ENCODE peak calls at places on chromosome 18, in six cellular contexts. One of them, this sample, is unnamed.

GRCh38 chr18:3305354-3305762 is 43.4 kb downstream of the MYL12B start:
- DNase-seq in PC-3: peak
- DNase-seq in thoracic aorta: no peak
- DNase-seq in fibroblast of lung: peak
- DNase-seq in K562: peak
- DNase-seq in HFF-Myc: peak
- DNase-seq in this sample: peak

GRCh38 chr18:45777393-45777792 is 48.1 kb upstream of the SIGLEC15 start:
- DNase-seq in PC-3: peak
- DNase-seq in thoracic aorta: no peak
- DNase-seq in fibroblast of lung: peak
- DNase-seq in K562: no peak
- DNase-seq in HFF-Myc: no peak
- DNase-seq in this sample: peak

GRCh38 chr18:51724790-51725721 is 527.6 kb upstream of the MEX3C start:
- DNase-seq in PC-3: no peak
- DNase-seq in thoracic aorta: no peak
- DNase-seq in fibroblast of lung: peak
- DNase-seq in K562: no peak
- DNase-seq in HFF-Myc: no peak
- DNase-seq in this sample: no peak

GRCh38 chr18:3552305-3552704 is 102.3 kb downstream of the TGIF1 start:
- DNase-seq in PC-3: no peak
- DNase-seq in thoracic aorta: no peak
- DNase-seq in fibroblast of lung: no peak
- DNase-seq in K562: no peak
- DNase-seq in HFF-Myc: no peak
- DNase-seq in this sample: no peak

GRCh38 chr18:63236417-63236816 is 83.2 kb downstream of the BCL2 start:
- DNase-seq in PC-3: no peak
- DNase-seq in thoracic aorta: no peak
- DNase-seq in fibroblast of lung: no peak
- DNase-seq in K562: no peak
- DNase-seq in HFF-Myc: no peak
- DNase-seq in this sample: no peak

GRCh38 chr18:31454066-31454708 is 6.6 kb downstream of the DSG3 start:
- DNase-seq in PC-3: peak
- DNase-seq in thoracic aorta: no peak
- DNase-seq in fibroblast of lung: peak
- DNase-seq in K562: no peak
- DNase-seq in HFF-Myc: no peak
- DNase-seq in this sample: no peak

GRCh38 chr18:49666045-49666444 is 104.2 kb downstream of the LIPG start:
- DNase-seq in PC-3: no peak
- DNase-seq in thoracic aorta: no peak
- DNase-seq in fibroblast of lung: peak
- DNase-seq in K562: no peak
- DNase-seq in HFF-Myc: no peak
- DNase-seq in this sample: no peak

GRCh38 chr18:47877892-47878291 is 52.6 kb downstream of the SMAD2 start:
- DNase-seq in PC-3: no peak
- DNase-seq in thoracic aorta: no peak
- DNase-seq in fibroblast of lung: peak
- DNase-seq in K562: no peak
- DNase-seq in HFF-Myc: no peak
- DNase-seq in this sample: no peak

GRCh38 chr18:4453712-4454547 is 1.2 kb downstream of the DLGAP1 start:
- DNase-seq in PC-3: no peak
- DNase-seq in thoracic aorta: no peak
- DNase-seq in fibroblast of lung: peak
- DNase-seq in K562: no peak
- DNase-seq in HFF-Myc: no peak
- DNase-seq in this sample: no peak

GRCh38 chr18:70490008-70490933 is 201.4 kb downstream of the SOCS6 start:
- DNase-seq in PC-3: peak
- DNase-seq in thoracic aorta: no peak
- DNase-seq in fibroblast of lung: peak
- DNase-seq in K562: peak
- DNase-seq in HFF-Myc: peak
- DNase-seq in this sample: peak

GRCh38 chr18:55100817-55101457 is 141.7 kb upstream of the CCDC68 start:
- DNase-seq in PC-3: peak
- DNase-seq in thoracic aorta: no peak
- DNase-seq in fibroblast of lung: peak
- DNase-seq in K562: no peak
- DNase-seq in HFF-Myc: no peak
- DNase-seq in this sample: no peak

GRCh38 chr18:48609820-48610815 is 71.3 kb downstream of the CTIF start:
- DNase-seq in PC-3: no peak
- DNase-seq in thoracic aorta: peak
- DNase-seq in fibroblast of lung: peak
- DNase-seq in K562: no peak
- DNase-seq in HFF-Myc: no peak
- DNase-seq in this sample: no peak

GRCh38 chr18:3889121-3889520 is 439.1 kb downstream of the TGIF1 start:
- DNase-seq in PC-3: no peak
- DNase-seq in thoracic aorta: no peak
- DNase-seq in fibroblast of lung: no peak
- DNase-seq in K562: no peak
- DNase-seq in HFF-Myc: no peak
- DNase-seq in this sample: no peak

GRCh38 chr18:48018806-48019295 is 88.4 kb upstream of the SMAD2 start:
- DNase-seq in PC-3: peak
- DNase-seq in thoracic aorta: no peak
- DNase-seq in fibroblast of lung: no peak
- DNase-seq in K562: no peak
- DNase-seq in HFF-Myc: no peak
- DNase-seq in this sample: no peak

GRCh38 chr18:68428026-68428425 is 286.9 kb downstream of the TMX3 start:
- DNase-seq in PC-3: peak
- DNase-seq in thoracic aorta: no peak
- DNase-seq in fibroblast of lung: peak
- DNase-seq in K562: no peak
- DNase-seq in HFF-Myc: peak
- DNase-seq in this sample: peak

GRCh38 chr18:23207191-23207955 is 72.1 kb downstream of the CABLES1 start:
- DNase-seq in PC-3: peak
- DNase-seq in thoracic aorta: no peak
- DNase-seq in fibroblast of lung: peak
- DNase-seq in K562: peak
- DNase-seq in HFF-Myc: no peak
- DNase-seq in this sample: no peak

GRCh38 chr18:3180325-3180724 is 39.4 kb downstream of the MYOM1 start:
- DNase-seq in PC-3: no peak
- DNase-seq in thoracic aorta: no peak
- DNase-seq in fibroblast of lung: peak
- DNase-seq in K562: no peak
- DNase-seq in HFF-Myc: no peak
- DNase-seq in this sample: no peak

GRCh38 chr18:32259553-32259952 is 69.7 kb downstream of the MEP1B start:
- DNase-seq in PC-3: no peak
- DNase-seq in thoracic aorta: no peak
- DNase-seq in fibroblast of lung: no peak
- DNase-seq in K562: no peak
- DNase-seq in HFF-Myc: no peak
- DNase-seq in this sample: no peak

GRCh38 chr18:28079883-28080282 is 97.0 kb downstream of the CDH2 start:
- DNase-seq in PC-3: no peak
- DNase-seq in thoracic aorta: no peak
- DNase-seq in fibroblast of lung: no peak
- DNase-seq in K562: no peak
- DNase-seq in HFF-Myc: no peak
- DNase-seq in this sample: no peak

GRCh38 chr18:25016666-25017065 is 335.3 kb downstream of the ZNF521 start:
- DNase-seq in PC-3: no peak
- DNase-seq in thoracic aorta: no peak
- DNase-seq in fibroblast of lung: no peak
- DNase-seq in K562: peak
- DNase-seq in HFF-Myc: no peak
- DNase-seq in this sample: no peak
- TF ChIP-seq CTCF in PC-3: peak
- TF ChIP-seq CTCF in thoracic aorta: no peak
- TF ChIP-seq CTCF in fibroblast of lung: no peak
- TF ChIP-seq CTCF in K562: no peak
- TF ChIP-seq CTCF in HFF-Myc: no peak
- TF ChIP-seq CTCF in this sample: no peak

DNA sequence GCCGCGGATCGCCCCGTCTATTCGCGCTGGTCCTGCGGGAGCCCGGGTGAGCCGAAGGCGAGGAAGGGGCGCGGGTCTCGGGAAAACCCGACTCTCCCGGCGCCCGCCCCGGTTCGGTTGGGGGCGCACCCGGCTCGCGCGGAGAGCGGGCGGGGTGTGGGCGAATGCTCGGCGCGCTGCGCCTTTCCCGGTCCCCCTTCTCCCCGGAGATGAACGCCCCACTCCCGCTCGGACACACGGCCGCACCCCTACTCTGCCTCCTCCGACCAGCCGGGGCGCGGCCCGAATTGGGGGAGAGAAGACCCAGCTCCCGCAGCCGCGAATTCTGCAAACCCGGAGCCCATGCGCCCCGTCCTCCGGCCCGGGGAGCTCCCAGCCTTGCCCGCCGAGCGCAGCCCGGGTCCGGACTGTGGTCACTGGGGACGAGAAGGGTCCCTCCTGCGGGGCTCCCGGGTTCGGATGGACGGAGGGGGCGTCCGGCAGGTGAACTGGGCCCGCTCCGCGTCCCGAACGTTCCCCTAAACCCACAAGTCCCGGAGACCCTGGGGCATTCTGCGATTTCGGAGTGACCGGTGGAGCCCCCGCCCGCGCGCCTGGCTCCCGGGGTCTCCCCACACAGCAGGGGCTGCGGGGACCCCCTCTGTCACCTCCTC is 734 bp downstream of the KCNG2 start:
- DNase-seq in PC-3: no peak
- DNase-seq in thoracic aorta: no peak
- DNase-seq in fibroblast of lung: no peak
- DNase-seq in K562: no peak
- DNase-seq in HFF-Myc: no peak
- DNase-seq in this sample: no peak
- H3K4me3 ChIP-seq in PC-3: no peak
- H3K4me3 ChIP-seq in thoracic aorta: peak
- H3K4me3 ChIP-seq in fibroblast of lung: peak
- H3K4me3 ChIP-seq in K562: no peak
- H3K4me3 ChIP-seq in HFF-Myc: no peak
- H3K4me3 ChIP-seq in this sample: no peak

GRCh38 chr18:35029770-35030169 is 11.4 kb upstream of the MAPRE2 start:
- DNase-seq in PC-3: no peak
- DNase-seq in thoracic aorta: no peak
- DNase-seq in fibroblast of lung: no peak
- DNase-seq in K562: no peak
- DNase-seq in HFF-Myc: no peak
- DNase-seq in this sample: no peak
- TF ChIP-seq CTCF in PC-3: no peak
- TF ChIP-seq CTCF in thoracic aorta: no peak
- TF ChIP-seq CTCF in fibroblast of lung: no peak
- TF ChIP-seq CTCF in K562: no peak
- TF ChIP-seq CTCF in HFF-Myc: no peak
- TF ChIP-seq CTCF in this sample: peak

GRCh38 chr18:5543036-5543671 is 643 bp downstream of the EPB41L3 start:
- DNase-seq in PC-3: no peak
- DNase-seq in thoracic aorta: no peak
- DNase-seq in fibroblast of lung: peak
- DNase-seq in K562: no peak
- DNase-seq in HFF-Myc: no peak
- DNase-seq in this sample: no peak
- H3K4me3 ChIP-seq in PC-3: peak
- H3K4me3 ChIP-seq in thoracic aorta: peak
- H3K4me3 ChIP-seq in fibroblast of lung: peak
- H3K4me3 ChIP-seq in K562: no peak
- H3K4me3 ChIP-seq in HFF-Myc: peak
- H3K4me3 ChIP-seq in this sample: peak

GRCh38 chr18:76419811-76420210 is 75.2 kb downstream of the ZNF516 start:
- DNase-seq in PC-3: no peak
- DNase-seq in thoracic aorta: no peak
- DNase-seq in fibroblast of lung: no peak
- DNase-seq in K562: no peak
- DNase-seq in HFF-Myc: no peak
- DNase-seq in this sample: no peak

GRCh38 chr18:76420888-76421287 is 74.2 kb downstream of the ZNF516 start:
- DNase-seq in PC-3: no peak
- DNase-seq in thoracic aorta: no peak
- DNase-seq in fibroblast of lung: no peak
- DNase-seq in K562: no peak
- DNase-seq in HFF-Myc: no peak
- DNase-seq in this sample: no peak

GRCh38 chr18:76422838-76423237 is 72.2 kb downstream of the ZNF516 start:
- DNase-seq in PC-3: no peak
- DNase-seq in thoracic aorta: no peak
- DNase-seq in fibroblast of lung: no peak
- DNase-seq in K562: no peak
- DNase-seq in HFF-Myc: no peak
- DNase-seq in this sample: no peak

GRCh38 chr18:76422121-76422520 is 72.9 kb downstream of the ZNF516 start:
- DNase-seq in PC-3: no peak
- DNase-seq in thoracic aorta: no peak
- DNase-seq in fibroblast of lung: no peak
- DNase-seq in K562: no peak
- DNase-seq in HFF-Myc: no peak
- DNase-seq in this sample: no peak

GRCh38 chr18:76421291-76422078 is 73.6 kb downstream of the ZNF516 start:
- DNase-seq in PC-3: no peak
- DNase-seq in thoracic aorta: no peak
- DNase-seq in fibroblast of lung: peak
- DNase-seq in K562: no peak
- DNase-seq in HFF-Myc: no peak
- DNase-seq in this sample: no peak
- TF ChIP-seq CTCF in PC-3: no peak
- TF ChIP-seq CTCF in thoracic aorta: no peak
- TF ChIP-seq CTCF in fibroblast of lung: no peak
- TF ChIP-seq CTCF in K562: no peak
- TF ChIP-seq CTCF in HFF-Myc: no peak
- TF ChIP-seq CTCF in this sample: no peak